ENCODE peak calls at places on chromosomes 6 and 20, in nine cellular contexts. One of them, this sample, is unnamed.

GRCh38 chr6:169070506-169071176 is 183.0 kb downstream of the THBS2 start:
- DNase-seq in left cardiac atrium: peak
- DNase-seq in amniotic epithelial cell: peak
- DNase-seq in GM18507: no peak
- DNase-seq in activated CD4-positive, alpha-beta T cell treated with anti-CD3 and anti-CD28 coated beads, Interleukin-2, amount 10 ng/mL, durations not matched to agents 7 days and 5 days: no peak
- DNase-seq in activated naive CD4-positive, alpha-beta T cell: no peak
- DNase-seq in coronary artery: peak
- DNase-seq in CD8-positive, alpha-beta T cell: no peak
- DNase-seq in stimulated activated CD4-positive, alpha-beta T cell treated with anti-CD3 and anti-CD28 coated beads, Interleukin-4, amount 100 ng/mL, for 4 hours: no peak
- DNase-seq in this sample: no peak

GRCh38 chr20:43913291-43914025 is 1.2 kb upstream of the TOX2 start:
- DNase-seq in left cardiac atrium: no peak
- DNase-seq in amniotic epithelial cell: no peak
- DNase-seq in GM18507: no peak
- DNase-seq in activated CD4-positive, alpha-beta T cell treated with anti-CD3 and anti-CD28 coated beads, Interleukin-2, amount 10 ng/mL, durations not matched to agents 7 days and 5 days: no peak
- DNase-seq in activated naive CD4-positive, alpha-beta T cell: no peak
- DNase-seq in coronary artery: no peak
- DNase-seq in CD8-positive, alpha-beta T cell: no peak
- DNase-seq in stimulated activated CD4-positive, alpha-beta T cell treated with anti-CD3 and anti-CD28 coated beads, Interleukin-4, amount 100 ng/mL, for 4 hours: no peak
- DNase-seq in this sample: no peak

GRCh38 chr20:18284805-18285533 is 3.4 kb upstream of the ZNF133 start:
- DNase-seq in left cardiac atrium: no peak
- DNase-seq in amniotic epithelial cell: peak
- DNase-seq in GM18507: no peak
- DNase-seq in activated CD4-positive, alpha-beta T cell treated with anti-CD3 and anti-CD28 coated beads, Interleukin-2, amount 10 ng/mL, durations not matched to agents 7 days and 5 days: no peak
- DNase-seq in activated naive CD4-positive, alpha-beta T cell: no peak
- DNase-seq in coronary artery: no peak
- DNase-seq in CD8-positive, alpha-beta T cell: no peak
- DNase-seq in stimulated activated CD4-positive, alpha-beta T cell treated with anti-CD3 and anti-CD28 coated beads, Interleukin-4, amount 100 ng/mL, for 4 hours: no peak
- DNase-seq in this sample: no peak

GRCh38 chr6:33947916-33948594 is 144.3 kb upstream of the MLN start:
- DNase-seq in left cardiac atrium: no peak
- DNase-seq in amniotic epithelial cell: no peak
- DNase-seq in GM18507: no peak
- DNase-seq in activated CD4-positive, alpha-beta T cell treated with anti-CD3 and anti-CD28 coated beads, Interleukin-2, amount 10 ng/mL, durations not matched to agents 7 days and 5 days: no peak
- DNase-seq in activated naive CD4-positive, alpha-beta T cell: no peak
- DNase-seq in coronary artery: no peak
- DNase-seq in CD8-positive, alpha-beta T cell: no peak
- DNase-seq in stimulated activated CD4-positive, alpha-beta T cell treated with anti-CD3 and anti-CD28 coated beads, Interleukin-4, amount 100 ng/mL, for 4 hours: no peak
- DNase-seq in this sample: no peak

GRCh38 chr6:131673184-131673583 is 28.0 kb downstream of the OR2A4 start:
- DNase-seq in left cardiac atrium: no peak
- DNase-seq in amniotic epithelial cell: no peak
- DNase-seq in GM18507: no peak
- DNase-seq in activated CD4-positive, alpha-beta T cell treated with anti-CD3 and anti-CD28 coated beads, Interleukin-2, amount 10 ng/mL, durations not matched to agents 7 days and 5 days: no peak
- DNase-seq in activated naive CD4-positive, alpha-beta T cell: no peak
- DNase-seq in coronary artery: no peak
- DNase-seq in CD8-positive, alpha-beta T cell: no peak
- DNase-seq in stimulated activated CD4-positive, alpha-beta T cell treated with anti-CD3 and anti-CD28 coated beads, Interleukin-4, amount 100 ng/mL, for 4 hours: no peak
- DNase-seq in this sample: no peak

GRCh38 chr6:134850906-134851305 is 99.0 kb downstream of the ALDH8A1 start:
- DNase-seq in left cardiac atrium: no peak
- DNase-seq in amniotic epithelial cell: no peak
- DNase-seq in GM18507: no peak
- DNase-seq in activated CD4-positive, alpha-beta T cell treated with anti-CD3 and anti-CD28 coated beads, Interleukin-2, amount 10 ng/mL, durations not matched to agents 7 days and 5 days: no peak
- DNase-seq in activated naive CD4-positive, alpha-beta T cell: no peak
- DNase-seq in coronary artery: no peak
- DNase-seq in CD8-positive, alpha-beta T cell: no peak
- DNase-seq in stimulated activated CD4-positive, alpha-beta T cell treated with anti-CD3 and anti-CD28 coated beads, Interleukin-4, amount 100 ng/mL, for 4 hours: no peak
- DNase-seq in this sample: no peak

GRCh38 chr6:76644231-76644630 is 571.8 kb upstream of the IMPG1 start:
- DNase-seq in left cardiac atrium: no peak
- DNase-seq in amniotic epithelial cell: peak
- DNase-seq in GM18507: no peak
- DNase-seq in activated CD4-positive, alpha-beta T cell treated with anti-CD3 and anti-CD28 coated beads, Interleukin-2, amount 10 ng/mL, durations not matched to agents 7 days and 5 days: no peak
- DNase-seq in activated naive CD4-positive, alpha-beta T cell: no peak
- DNase-seq in coronary artery: no peak
- DNase-seq in CD8-positive, alpha-beta T cell: no peak
- DNase-seq in stimulated activated CD4-positive, alpha-beta T cell treated with anti-CD3 and anti-CD28 coated beads, Interleukin-4, amount 100 ng/mL, for 4 hours: no peak
- DNase-seq in this sample: no peak

GRCh38 chr20:53708129-53708968 is 114.7 kb upstream of the ZNF217 start:
- DNase-seq in left cardiac atrium: no peak
- DNase-seq in amniotic epithelial cell: peak
- DNase-seq in GM18507: no peak
- DNase-seq in activated CD4-positive, alpha-beta T cell treated with anti-CD3 and anti-CD28 coated beads, Interleukin-2, amount 10 ng/mL, durations not matched to agents 7 days and 5 days: peak
- DNase-seq in activated naive CD4-positive, alpha-beta T cell: no peak
- DNase-seq in coronary artery: no peak
- DNase-seq in CD8-positive, alpha-beta T cell: no peak
- DNase-seq in stimulated activated CD4-positive, alpha-beta T cell treated with anti-CD3 and anti-CD28 coated beads, Interleukin-4, amount 100 ng/mL, for 4 hours: peak
- DNase-seq in this sample: peak

GRCh38 chr6:41352396-41352795 is 17.0 kb downstream of the NCR2 start:
- DNase-seq in left cardiac atrium: no peak
- DNase-seq in amniotic epithelial cell: no peak
- DNase-seq in GM18507: no peak
- DNase-seq in activated CD4-positive, alpha-beta T cell treated with anti-CD3 and anti-CD28 coated beads, Interleukin-2, amount 10 ng/mL, durations not matched to agents 7 days and 5 days: no peak
- DNase-seq in activated naive CD4-positive, alpha-beta T cell: no peak
- DNase-seq in coronary artery: no peak
- DNase-seq in CD8-positive, alpha-beta T cell: no peak
- DNase-seq in stimulated activated CD4-positive, alpha-beta T cell treated with anti-CD3 and anti-CD28 coated beads, Interleukin-4, amount 100 ng/mL, for 4 hours: no peak
- DNase-seq in this sample: no peak

GRCh38 chr20:6501061-6501460 is 266.4 kb upstream of the BMP2 start:
- DNase-seq in left cardiac atrium: no peak
- DNase-seq in amniotic epithelial cell: peak
- DNase-seq in GM18507: no peak
- DNase-seq in activated CD4-positive, alpha-beta T cell treated with anti-CD3 and anti-CD28 coated beads, Interleukin-2, amount 10 ng/mL, durations not matched to agents 7 days and 5 days: no peak
- DNase-seq in activated naive CD4-positive, alpha-beta T cell: no peak
- DNase-seq in coronary artery: no peak
- DNase-seq in CD8-positive, alpha-beta T cell: no peak
- DNase-seq in stimulated activated CD4-positive, alpha-beta T cell treated with anti-CD3 and anti-CD28 coated beads, Interleukin-4, amount 100 ng/mL, for 4 hours: no peak
- DNase-seq in this sample: no peak

GRCh38 chr6:139881728-139882211 is 507.3 kb upstream of the CITED2 start:
- DNase-seq in left cardiac atrium: no peak
- DNase-seq in amniotic epithelial cell: peak
- DNase-seq in GM18507: peak
- DNase-seq in activated CD4-positive, alpha-beta T cell treated with anti-CD3 and anti-CD28 coated beads, Interleukin-2, amount 10 ng/mL, durations not matched to agents 7 days and 5 days: peak
- DNase-seq in activated naive CD4-positive, alpha-beta T cell: no peak
- DNase-seq in coronary artery: no peak
- DNase-seq in CD8-positive, alpha-beta T cell: no peak
- DNase-seq in stimulated activated CD4-positive, alpha-beta T cell treated with anti-CD3 and anti-CD28 coated beads, Interleukin-4, amount 100 ng/mL, for 4 hours: no peak
- DNase-seq in this sample: peak

GRCh38 chr6:15335385-15335784 is 89.5 kb downstream of the JARID2 start:
- DNase-seq in left cardiac atrium: no peak
- DNase-seq in amniotic epithelial cell: no peak
- DNase-seq in GM18507: no peak
- DNase-seq in activated CD4-positive, alpha-beta T cell treated with anti-CD3 and anti-CD28 coated beads, Interleukin-2, amount 10 ng/mL, durations not matched to agents 7 days and 5 days: no peak
- DNase-seq in activated naive CD4-positive, alpha-beta T cell: no peak
- DNase-seq in coronary artery: no peak
- DNase-seq in CD8-positive, alpha-beta T cell: no peak
- DNase-seq in stimulated activated CD4-positive, alpha-beta T cell treated with anti-CD3 and anti-CD28 coated beads, Interleukin-4, amount 100 ng/mL, for 4 hours: no peak
- DNase-seq in this sample: no peak

GRCh38 chr6:163036251-163036650 is 308.5 kb downstream of the PACRG start:
- DNase-seq in left cardiac atrium: no peak
- DNase-seq in amniotic epithelial cell: no peak
- DNase-seq in GM18507: no peak
- DNase-seq in activated CD4-positive, alpha-beta T cell treated with anti-CD3 and anti-CD28 coated beads, Interleukin-2, amount 10 ng/mL, durations not matched to agents 7 days and 5 days: no peak
- DNase-seq in activated naive CD4-positive, alpha-beta T cell: no peak
- DNase-seq in coronary artery: no peak
- DNase-seq in CD8-positive, alpha-beta T cell: no peak
- DNase-seq in stimulated activated CD4-positive, alpha-beta T cell treated with anti-CD3 and anti-CD28 coated beads, Interleukin-4, amount 100 ng/mL, for 4 hours: no peak
- DNase-seq in this sample: no peak